ENCODE peak calls at places on chromosomes 11 and 22, in ten cellular contexts. H, U, B, W, Z, A, Q, N, P and T are unnamed samples.

GRCh38 chr11:877565-877964 is 33.0 kb downstream of the CHID1 start:
- DNase-seq in U (no peak), W (no peak), H (no peak), Z (no peak), A (no peak), B (peak), P (no peak), N (no peak), Q (peak), T (peak)

GRCh38 chr11:86244063-86244521 is 461 bp upstream of the EED start:
- DNase-seq in P (peak), H (peak), B (peak), U (no peak), N (no peak), Z (peak), W (no peak), A (no peak), Q (peak), T (peak)

GRCh38 chr22:49406879-49407587 is 420.6 kb downstream of the BRD1 start:
- DNase-seq in W (no peak), Q (no peak), U (no peak), P (no peak), B (no peak), Z (no peak), N (no peak), H (no peak), A (no peak), T (no peak)

GRCh38 chr11:3228445-3228829 is 3.8 kb downstream of the MRGPRE start:
- DNase-seq in A (no peak), Q (no peak), B (no peak), W (no peak), P (no peak), N (no peak), H (no peak), U (no peak), Z (no peak), T (no peak)

GRCh38 chr11:2867722-2868548 is 17.6 kb downstream of the CDKN1C start:
- DNase-seq in B (no peak), H (no peak), Q (no peak), N (no peak), W (no peak), A (no peak), P (no peak), Z (no peak), U (no peak), T (no peak)

GRCh38 chr22:50236731-50237409 is 8.0 kb downstream of the TUBGCP6 start:
- DNase-seq in A (no peak), P (no peak), N (peak), W (no peak), U (no peak), Z (no peak), B (peak), H (peak), Q (no peak), T (no peak)

GRCh38 chr22:24601217-24602104 is 1.5 kb upstream of the GGT1 start:
- DNase-seq in W (no peak), H (no peak), B (no peak), P (peak), Z (no peak), N (no peak), A (no peak), U (no peak), Q (no peak), T (peak)

GRCh38 chr11:122656073-122656630 is 630 bp downstream of the UBASH3B start:
- DNase-seq in Z (peak), W (peak), Q (no peak), P (peak), A (no peak), N (peak), H (peak), U (peak), B (peak), T (no peak)

GRCh38 chr11:63762662-63763505 is 5.7 kb downstream of the ZFTA start:
- DNase-seq in A (no peak), Q (no peak), Z (peak), B (peak), H (peak), U (peak), W (peak), N (peak), P (peak), T (no peak)

DNA sequence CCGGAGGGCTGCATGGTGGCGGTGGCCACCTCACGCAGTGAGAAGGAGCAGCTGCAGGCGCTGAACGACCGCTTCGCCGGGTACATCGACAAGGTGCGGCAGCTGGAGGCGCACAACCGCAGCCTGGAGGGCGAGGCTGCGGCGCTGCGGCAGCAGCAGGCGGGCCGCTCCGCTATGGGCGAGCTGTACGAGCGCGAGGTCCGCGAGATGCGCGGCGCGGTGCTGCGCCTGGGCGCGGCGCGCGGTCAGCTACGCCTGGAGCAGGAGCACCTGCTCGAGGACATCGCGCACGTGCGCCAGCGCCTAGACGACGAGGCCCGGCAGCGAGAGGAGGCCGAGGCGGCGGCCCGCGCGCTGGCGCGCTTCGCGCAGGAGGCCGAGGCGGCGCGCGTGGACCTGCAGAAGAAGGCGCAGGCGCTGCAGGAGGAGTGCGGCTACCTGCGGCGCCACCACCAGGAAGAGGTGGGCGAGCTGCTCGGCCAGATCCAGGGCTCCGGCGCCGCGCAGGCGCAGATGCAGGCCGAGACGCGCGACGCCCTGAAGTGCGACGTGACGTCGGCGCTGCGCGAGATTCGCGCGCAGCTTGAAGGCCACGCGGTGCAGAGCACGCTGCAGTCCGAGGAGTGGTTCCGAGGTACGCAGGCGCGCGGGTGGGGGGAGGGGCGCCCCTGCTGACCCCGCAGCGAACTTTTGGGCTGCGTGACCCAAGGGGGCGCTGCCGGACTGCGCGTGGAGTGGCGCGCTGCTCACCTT is 670 bp downstream of the NEFH start:
- DNase-seq in B (peak), Q (no peak), A (no peak), H (peak), W (peak), N (peak), U (peak), Z (no peak), P (no peak), T (no peak)
- TF ChIP-seq CTCF in B (no peak), Q (no peak), A (no peak), H (no peak), W (no peak), N (no peak), U (peak), Z (no peak), P (no peak), T (no peak)

GRCh38 chr22:45768490-45768889 is 96.9 kb downstream of the ATXN10 start:
- DNase-seq in Q (no peak), H (no peak), N (no peak), P (no peak), B (no peak), U (no peak), A (no peak), W (no peak), Z (no peak), T (no peak)
- H3K4me3 ChIP-seq in Q (no peak), H (no peak), N (no peak), P (no peak), B (no peak), U (no peak), A (no peak), W (no peak), Z (no peak), T (no peak)

GRCh38 chr11:112662554-112662953 is 298.7 kb upstream of the NCAM1 start:
- DNase-seq in U (no peak), B (no peak), A (no peak), Q (no peak), N (no peak), Z (no peak), H (no peak), W (no peak), P (no peak), T (no peak)

GRCh38 chr11:112658521-112658920 is 302.7 kb upstream of the NCAM1 start:
- DNase-seq in B (no peak), Q (no peak), N (no peak), U (no peak), H (peak), P (no peak), Z (no peak), A (no peak), W (no peak), T (no peak)

GRCh38 chr11:112663947-112664634 is 297.1 kb upstream of the NCAM1 start:
- DNase-seq in U (no peak), Q (no peak), B (no peak), P (no peak), W (no peak), H (no peak), A (no peak), Z (no peak), N (no peak), T (no peak)

GRCh38 chr11:112659185-112659584 is 302.0 kb upstream of the NCAM1 start:
- DNase-seq in B (no peak), P (no peak), Z (no peak), A (no peak), H (no peak), Q (no peak), W (no peak), U (no peak), N (no peak), T (no peak)

DNA sequence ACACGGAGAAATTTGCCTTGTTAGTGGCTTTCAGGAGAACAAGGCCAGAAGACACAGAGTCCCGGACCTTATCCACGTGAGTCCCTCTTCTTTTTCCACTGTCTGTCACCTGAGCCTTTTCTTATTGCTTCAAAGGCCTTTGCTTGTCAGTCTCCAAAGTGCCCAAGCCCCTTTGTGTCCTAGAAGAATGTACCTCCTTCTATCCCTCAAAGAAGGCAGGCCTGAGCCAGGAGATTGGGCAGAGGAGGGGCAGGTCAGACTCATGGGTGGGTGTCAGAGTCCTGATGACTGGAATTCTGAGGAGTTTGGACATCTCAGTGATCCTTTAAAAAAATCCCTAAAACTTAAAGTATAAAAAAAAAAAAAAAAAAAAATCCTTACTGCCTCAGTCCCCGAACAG is 299.6 kb upstream of the NCAM1 start:
- DNase-seq in W (no peak), P (no peak), U (no peak), Q (no peak), A (no peak), N (no peak), B (no peak), Z (no peak), H (no peak), T (no peak)
- TF ChIP-seq CTCF in W (no peak), P (no peak), U (no peak), Q (no peak), A (no peak), N (no peak), B (no peak), Z (no peak), H (no peak), T (no peak)

GRCh38 chr11:132601863-132602262 is 930.4 kb downstream of the OPCML start:
- DNase-seq in N (no peak), A (no peak), H (no peak), Q (no peak), Z (no peak), B (peak), P (no peak), W (no peak), U (no peak), T (no peak)
- H3K4me3 ChIP-seq in N (no peak), A (no peak), H (no peak), Q (no peak), Z (no peak), B (no peak), P (no peak), W (no peak), U (no peak), T (no peak)

DNA sequence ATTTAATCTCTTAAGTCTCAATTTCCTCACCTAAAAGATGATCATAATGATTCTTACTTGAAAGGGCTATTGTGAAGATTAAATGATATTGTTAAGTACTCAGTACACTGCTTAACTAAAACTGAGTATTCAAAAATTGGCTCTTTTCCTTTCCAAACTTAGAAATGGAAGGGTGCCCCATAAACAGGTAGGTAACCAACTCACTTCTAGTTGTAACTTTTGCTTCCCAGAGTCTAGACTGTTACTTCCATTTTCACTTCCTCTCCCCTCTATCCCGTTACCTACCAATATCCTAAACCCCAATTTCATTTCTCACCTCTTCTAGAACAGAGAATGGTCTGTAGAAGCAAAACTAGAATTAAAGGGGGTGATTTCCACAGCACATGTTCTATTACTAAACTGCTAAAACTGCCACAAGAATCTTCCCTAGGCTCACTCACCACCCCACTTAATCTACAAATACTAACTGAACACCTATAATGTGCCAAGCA is 50.0 kb downstream of the RRAS2 start:
- DNase-seq in P (no peak), H (no peak), Z (no peak), B (no peak), A (no peak), U (no peak), Q (no peak), N (no peak), W (no peak), T (no peak)
- TF ChIP-seq CTCF in P (no peak), H (no peak), Z (no peak), B (no peak), A (peak), U (no peak), Q (no peak), N (no peak), W (no peak), T (no peak)

GRCh38 chr11:68989936-68990606 is 9.3 kb upstream of the MRGPRD start:
- DNase-seq in B (no peak), U (no peak), Z (no peak), P (peak), W (no peak), Q (no peak), A (no peak), H (no peak), N (no peak), T (no peak)

GRCh38 chr11:68990995-68991780 is 10.4 kb upstream of the MRGPRD start:
- DNase-seq in W (no peak), A (no peak), P (peak), Q (no peak), N (no peak), H (no peak), B (no peak), Z (no peak), U (no peak), T (no peak)

GRCh38 chr11:68987211-68987610 is 6.4 kb upstream of the MRGPRD start:
- DNase-seq in A (no peak), H (no peak), P (no peak), N (no peak), Q (no peak), B (peak), W (no peak), U (no peak), Z (no peak), T (no peak)

GRCh38 chr11:68992743-68993255 is 12.0 kb upstream of the MRGPRD start:
- DNase-seq in Z (no peak), A (no peak), H (no peak), W (no peak), N (no peak), P (no peak), U (no peak), B (no peak), Q (no peak), T (no peak)

GRCh38 chr11:68988486-68988885 is 7.7 kb upstream of the MRGPRD start:
- DNase-seq in N (no peak), B (no peak), W (no peak), P (no peak), H (no peak), A (no peak), Q (no peak), U (no peak), Z (no peak), T (no peak)
- H3K4me3 ChIP-seq in N (no peak), B (no peak), W (no peak), P (no peak), H (no peak), A (no peak), Q (no peak), U (no peak), Z (no peak), T (no peak)

GRCh38 chr11:30228323-30228884 is 2.4 kb upstream of the FSHB start:
- DNase-seq in Q (no peak), N (no peak), U (no peak), H (no peak), W (no peak), Z (no peak), B (no peak), A (no peak), P (no peak), T (no peak)
- TF ChIP-seq CTCF in Q (no peak), N (no peak), U (no peak), H (no peak), W (no peak), Z (no peak), B (no peak), A (no peak), P (no peak), T (no peak)

GRCh38 chr22:39522567-39523300 is 2.4 kb downstream of the ATF4 start:
- DNase-seq in U (peak), N (peak), A (no peak), H (peak), Q (no peak), B (peak), P (no peak), W (peak), Z (peak), T (peak)
- H3K4me3 ChIP-seq in U (peak), N (peak), A (peak), H (peak), Q (no peak), B (peak), P (peak), W (peak), Z (peak), T (peak)

DNA sequence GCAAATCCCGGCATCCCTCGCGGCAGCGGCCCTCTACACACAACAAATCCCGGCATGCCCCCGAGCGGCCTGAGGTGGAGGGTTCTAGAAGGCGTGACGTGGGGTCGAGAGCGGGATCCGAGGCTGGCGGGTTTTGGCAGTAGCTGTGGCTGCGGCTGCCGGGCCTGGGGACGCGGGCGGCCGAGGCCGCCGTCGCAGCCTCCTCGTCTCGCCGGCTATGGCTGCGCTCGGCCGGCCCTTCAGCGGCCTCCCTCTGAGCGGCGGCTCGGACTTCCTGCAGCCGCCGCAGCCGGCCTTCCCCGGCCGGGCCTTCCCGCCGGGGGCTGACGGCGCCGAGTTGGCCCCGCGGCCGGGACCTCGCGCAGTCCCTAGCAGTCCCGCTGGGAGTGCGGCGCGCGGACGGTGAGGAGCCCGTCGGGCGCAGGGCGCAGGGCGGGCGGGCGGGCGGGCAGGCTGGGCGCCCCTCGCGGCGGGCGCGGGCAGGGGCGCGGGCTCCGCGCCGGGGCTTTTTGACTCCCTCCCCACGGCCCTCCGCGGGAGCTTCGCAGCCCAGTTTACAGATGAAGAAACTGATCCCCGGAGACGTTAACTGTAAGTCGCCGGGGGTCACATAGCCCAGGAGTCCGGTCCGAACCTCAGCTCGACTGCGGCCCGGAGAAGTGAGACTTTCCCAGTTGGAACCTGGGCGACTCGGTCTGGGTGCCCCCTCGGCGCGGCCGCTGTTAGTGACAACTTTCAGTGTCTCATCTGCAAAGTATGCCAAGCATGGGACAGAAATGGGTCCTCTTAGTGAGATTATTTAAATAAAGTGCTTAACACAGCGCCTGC is at the start of gene CCDC117:
- DNase-seq in Q (peak), Z (peak), H (peak), W (peak), N (peak), U (peak), A (no peak), P (peak), B (peak), T (peak)
- TF ChIP-seq CTCF in Q (no peak), Z (no peak), H (no peak), W (no peak), N (peak), U (peak), A (no peak), P (peak), B (no peak), T (peak)